ENCODE peak calls at places on chromosome 1, in eight cellular contexts. One of them, this sample, is unnamed.

GRCh38 chr1:247747616-247748015 is 325 bp downstream of the OR14A2 start:
- DNase-seq in coronary artery: no peak
- DNase-seq in ovary: no peak
- DNase-seq in transverse colon: no peak
- DNase-seq in neural crest cell: no peak
- DNase-seq in upper lobe of right lung: no peak
- DNase-seq in RWPE1: no peak
- DNase-seq in neural progenitor cell: no peak
- DNase-seq in this sample: no peak

GRCh38 chr1:30744060-30744756 is 13.4 kb downstream of the LAPTM5 start:
- DNase-seq in coronary artery: no peak
- DNase-seq in ovary: no peak
- DNase-seq in transverse colon: no peak
- DNase-seq in neural crest cell: no peak
- DNase-seq in upper lobe of right lung: no peak
- DNase-seq in RWPE1: no peak
- DNase-seq in neural progenitor cell: no peak
- DNase-seq in this sample: no peak

GRCh38 chr1:37458551-37458950 is 15.8 kb upstream of the ZC3H12A start:
- DNase-seq in coronary artery: no peak
- DNase-seq in ovary: no peak
- DNase-seq in transverse colon: no peak
- DNase-seq in neural crest cell: no peak
- DNase-seq in upper lobe of right lung: no peak
- DNase-seq in RWPE1: no peak
- DNase-seq in neural progenitor cell: no peak
- DNase-seq in this sample: no peak

GRCh38 chr1:8687053-8687452 is 130.4 kb downstream of the RERE start:
- DNase-seq in coronary artery: no peak
- DNase-seq in ovary: no peak
- DNase-seq in transverse colon: peak
- DNase-seq in neural crest cell: no peak
- DNase-seq in upper lobe of right lung: no peak
- DNase-seq in RWPE1: no peak
- DNase-seq in neural progenitor cell: no peak
- DNase-seq in this sample: no peak

GRCh38 chr1:106727171-106727570 is 329.3 kb upstream of the PRMT6 start:
- DNase-seq in coronary artery: no peak
- DNase-seq in ovary: no peak
- DNase-seq in transverse colon: no peak
- DNase-seq in neural crest cell: no peak
- DNase-seq in upper lobe of right lung: no peak
- DNase-seq in RWPE1: no peak
- DNase-seq in neural progenitor cell: no peak
- DNase-seq in this sample: no peak

GRCh38 chr1:187624812-187625542 is 796.2 kb downstream of the PLA2G4A start:
- DNase-seq in coronary artery: no peak
- DNase-seq in ovary: no peak
- DNase-seq in transverse colon: no peak
- DNase-seq in neural crest cell: no peak
- DNase-seq in upper lobe of right lung: no peak
- DNase-seq in RWPE1: no peak
- DNase-seq in neural progenitor cell: no peak
- DNase-seq in this sample: no peak

GRCh38 chr1:228163776-228164534 is 1.6 kb upstream of the IBA57 start:
- DNase-seq in coronary artery: no peak
- DNase-seq in ovary: peak
- DNase-seq in transverse colon: no peak
- DNase-seq in neural crest cell: no peak
- DNase-seq in upper lobe of right lung: no peak
- DNase-seq in RWPE1: no peak
- DNase-seq in neural progenitor cell: no peak
- DNase-seq in this sample: no peak

GRCh38 chr1:94599090-94599813 is 57.7 kb upstream of the F3 start:
- DNase-seq in coronary artery: no peak
- DNase-seq in ovary: peak
- DNase-seq in transverse colon: no peak
- DNase-seq in neural crest cell: no peak
- DNase-seq in upper lobe of right lung: peak
- DNase-seq in RWPE1: peak
- DNase-seq in neural progenitor cell: peak
- DNase-seq in this sample: peak

GRCh38 chr1:208004851-208005250 is 93.9 kb upstream of the CD34 start:
- DNase-seq in coronary artery: no peak
- DNase-seq in ovary: no peak
- DNase-seq in transverse colon: no peak
- DNase-seq in neural crest cell: no peak
- DNase-seq in upper lobe of right lung: no peak
- DNase-seq in RWPE1: no peak
- DNase-seq in neural progenitor cell: no peak
- DNase-seq in this sample: no peak

GRCh38 chr1:23393706-23394105 is 24.1 kb upstream of the ZNF436 start:
- DNase-seq in coronary artery: no peak
- DNase-seq in ovary: peak
- DNase-seq in transverse colon: peak
- DNase-seq in neural crest cell: no peak
- DNase-seq in upper lobe of right lung: no peak
- DNase-seq in RWPE1: no peak
- DNase-seq in neural progenitor cell: no peak
- DNase-seq in this sample: no peak

GRCh38 chr1:74162333-74162732 is 35.6 kb downstream of the LRRIQ3 start:
- DNase-seq in coronary artery: no peak
- DNase-seq in ovary: no peak
- DNase-seq in transverse colon: no peak
- DNase-seq in neural crest cell: no peak
- DNase-seq in upper lobe of right lung: no peak
- DNase-seq in RWPE1: no peak
- DNase-seq in neural progenitor cell: no peak
- DNase-seq in this sample: no peak

GRCh38 chr1:151069103-151069486 is 1.5 kb upstream of the GABPB2 start:
- DNase-seq in coronary artery: no peak
- DNase-seq in ovary: no peak
- DNase-seq in transverse colon: no peak
- DNase-seq in neural crest cell: no peak
- DNase-seq in upper lobe of right lung: no peak
- DNase-seq in RWPE1: no peak
- DNase-seq in neural progenitor cell: no peak
- DNase-seq in this sample: no peak

GRCh38 chr1:151067185-151067584 is 3.4 kb upstream of the GABPB2 start:
- DNase-seq in coronary artery: no peak
- DNase-seq in ovary: no peak
- DNase-seq in transverse colon: no peak
- DNase-seq in neural crest cell: no peak
- DNase-seq in upper lobe of right lung: no peak
- DNase-seq in RWPE1: no peak
- DNase-seq in neural progenitor cell: no peak
- DNase-seq in this sample: no peak

DNA sequence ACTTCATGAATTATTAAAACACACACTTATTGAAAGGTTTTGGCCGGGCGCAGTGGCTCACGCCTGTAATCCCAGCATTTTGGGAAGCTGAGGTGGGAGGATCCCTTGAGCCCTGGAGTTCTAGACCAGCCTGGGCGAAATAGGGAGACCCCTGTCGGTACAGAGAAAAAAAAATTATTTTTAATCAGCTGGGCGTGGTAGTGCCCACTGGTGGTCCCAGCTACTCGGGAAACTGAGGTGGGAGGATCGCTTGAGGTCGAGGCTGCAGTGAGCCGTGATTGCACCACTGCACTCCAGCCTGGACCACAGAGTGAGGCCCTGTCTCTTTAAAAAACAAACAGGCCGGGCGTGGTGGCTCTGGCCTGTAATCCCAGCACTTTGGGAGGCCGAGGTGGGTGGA is 1.7 kb downstream of the GABPB2 start:
- DNase-seq in coronary artery: no peak
- DNase-seq in ovary: no peak
- DNase-seq in transverse colon: no peak
- DNase-seq in neural crest cell: no peak
- DNase-seq in upper lobe of right lung: no peak
- DNase-seq in RWPE1: no peak
- DNase-seq in neural progenitor cell: no peak
- DNase-seq in this sample: no peak
- TF ChIP-seq CTCF in coronary artery: no peak
- TF ChIP-seq CTCF in ovary: no peak
- TF ChIP-seq CTCF in transverse colon: no peak
- TF ChIP-seq CTCF in neural crest cell: no peak
- TF ChIP-seq CTCF in upper lobe of right lung: peak
- TF ChIP-seq CTCF in RWPE1: no peak
- TF ChIP-seq CTCF in neural progenitor cell: no peak
- TF ChIP-seq CTCF in this sample: peak

GRCh38 chr1:53471000-53471399 is 11.8 kb downstream of the DMRTB1 start:
- DNase-seq in coronary artery: no peak
- DNase-seq in ovary: no peak
- DNase-seq in transverse colon: no peak
- DNase-seq in neural crest cell: no peak
- DNase-seq in upper lobe of right lung: no peak
- DNase-seq in RWPE1: no peak
- DNase-seq in neural progenitor cell: no peak
- DNase-seq in this sample: no peak

GRCh38 chr1:53468374-53468773 is 9.2 kb downstream of the DMRTB1 start:
- DNase-seq in coronary artery: peak
- DNase-seq in ovary: no peak
- DNase-seq in transverse colon: no peak
- DNase-seq in neural crest cell: no peak
- DNase-seq in upper lobe of right lung: peak
- DNase-seq in RWPE1: no peak
- DNase-seq in neural progenitor cell: no peak
- DNase-seq in this sample: no peak

GRCh38 chr1:53470584-53470983 is 11.4 kb downstream of the DMRTB1 start:
- DNase-seq in coronary artery: peak
- DNase-seq in ovary: no peak
- DNase-seq in transverse colon: no peak
- DNase-seq in neural crest cell: no peak
- DNase-seq in upper lobe of right lung: no peak
- DNase-seq in RWPE1: no peak
- DNase-seq in neural progenitor cell: peak
- DNase-seq in this sample: no peak

GRCh38 chr1:53469373-53469772 is 10.2 kb downstream of the DMRTB1 start:
- DNase-seq in coronary artery: peak
- DNase-seq in ovary: no peak
- DNase-seq in transverse colon: no peak
- DNase-seq in neural crest cell: no peak
- DNase-seq in upper lobe of right lung: no peak
- DNase-seq in RWPE1: no peak
- DNase-seq in neural progenitor cell: no peak
- DNase-seq in this sample: no peak

DNA sequence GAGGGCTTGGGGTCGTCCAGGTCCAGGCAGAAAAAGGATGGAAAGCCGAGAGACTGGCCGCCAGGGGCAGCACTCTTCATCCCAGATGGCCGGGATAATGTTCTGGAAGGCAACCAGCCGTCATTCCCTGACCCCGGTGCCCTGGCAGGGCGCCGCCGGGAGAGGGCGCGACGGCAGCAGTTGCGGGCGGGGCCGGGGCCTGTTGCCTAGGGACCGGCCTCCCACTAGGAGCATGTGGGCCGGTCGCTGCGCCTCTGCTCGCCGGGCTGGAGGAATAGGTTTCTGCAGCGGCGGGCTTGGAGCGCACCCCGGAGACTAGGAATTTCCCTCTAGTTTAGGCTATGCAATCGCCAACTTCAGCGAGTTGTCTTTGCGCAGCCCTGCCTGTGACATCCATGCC is 11.0 kb downstream of the DMRTB1 start:
- DNase-seq in coronary artery: peak
- DNase-seq in ovary: peak
- DNase-seq in transverse colon: peak
- DNase-seq in neural crest cell: peak
- DNase-seq in upper lobe of right lung: peak
- DNase-seq in RWPE1: peak
- DNase-seq in neural progenitor cell: peak
- DNase-seq in this sample: peak
- TF ChIP-seq CTCF in coronary artery: no peak
- TF ChIP-seq CTCF in ovary: no peak
- TF ChIP-seq CTCF in transverse colon: peak
- TF ChIP-seq CTCF in neural crest cell: peak
- TF ChIP-seq CTCF in upper lobe of right lung: peak
- TF ChIP-seq CTCF in RWPE1: peak
- TF ChIP-seq CTCF in neural progenitor cell: peak
- TF ChIP-seq CTCF in this sample: peak

DNA sequence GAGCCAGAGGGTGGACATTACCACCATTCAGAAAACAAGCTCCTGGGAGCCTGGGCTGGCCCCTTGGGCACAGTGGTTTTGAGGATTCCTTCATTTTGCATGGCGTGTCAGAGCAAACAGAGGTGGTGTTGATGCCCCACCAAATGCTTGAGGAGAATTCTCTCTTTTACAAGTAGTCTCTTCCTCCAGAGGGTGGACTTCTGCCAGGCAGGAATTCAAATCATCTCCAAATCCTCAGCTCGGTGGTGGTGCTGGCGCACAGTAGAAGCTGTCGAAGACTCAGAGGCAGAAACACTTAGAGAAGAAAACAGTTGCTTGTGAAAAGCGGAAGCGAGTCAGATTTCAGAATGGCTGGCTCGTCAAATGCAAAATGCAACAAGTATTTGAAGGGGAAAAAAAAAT is 3.4 kb upstream of the CHI3L1 start:
- DNase-seq in coronary artery: peak
- DNase-seq in ovary: no peak
- DNase-seq in transverse colon: no peak
- DNase-seq in neural crest cell: no peak
- DNase-seq in upper lobe of right lung: peak
- DNase-seq in RWPE1: no peak
- DNase-seq in neural progenitor cell: no peak
- DNase-seq in this sample: no peak
- TF ChIP-seq CTCF in coronary artery: no peak
- TF ChIP-seq CTCF in ovary: no peak
- TF ChIP-seq CTCF in transverse colon: no peak
- TF ChIP-seq CTCF in neural crest cell: no peak
- TF ChIP-seq CTCF in upper lobe of right lung: no peak
- TF ChIP-seq CTCF in RWPE1: no peak
- TF ChIP-seq CTCF in neural progenitor cell: no peak
- TF ChIP-seq CTCF in this sample: no peak

GRCh38 chr1:26145960-26146294 is 13.0 kb upstream of the FAM110D start:
- DNase-seq in coronary artery: no peak
- DNase-seq in ovary: no peak
- DNase-seq in transverse colon: no peak
- DNase-seq in neural crest cell: no peak
- DNase-seq in upper lobe of right lung: no peak
- DNase-seq in RWPE1: no peak
- DNase-seq in neural progenitor cell: no peak
- DNase-seq in this sample: no peak

GRCh38 chr1:26145041-26145959 is 13.6 kb upstream of the FAM110D start:
- DNase-seq in coronary artery: no peak
- DNase-seq in ovary: peak
- DNase-seq in transverse colon: peak
- DNase-seq in neural crest cell: peak
- DNase-seq in upper lobe of right lung: peak
- DNase-seq in RWPE1: peak
- DNase-seq in neural progenitor cell: peak
- DNase-seq in this sample: peak

GRCh38 chr1:26138974-26139558 is 19.8 kb upstream of the FAM110D start:
- DNase-seq in coronary artery: no peak
- DNase-seq in ovary: no peak
- DNase-seq in transverse colon: no peak
- DNase-seq in neural crest cell: no peak
- DNase-seq in upper lobe of right lung: no peak
- DNase-seq in RWPE1: no peak
- DNase-seq in neural progenitor cell: no peak
- DNase-seq in this sample: no peak

DNA sequence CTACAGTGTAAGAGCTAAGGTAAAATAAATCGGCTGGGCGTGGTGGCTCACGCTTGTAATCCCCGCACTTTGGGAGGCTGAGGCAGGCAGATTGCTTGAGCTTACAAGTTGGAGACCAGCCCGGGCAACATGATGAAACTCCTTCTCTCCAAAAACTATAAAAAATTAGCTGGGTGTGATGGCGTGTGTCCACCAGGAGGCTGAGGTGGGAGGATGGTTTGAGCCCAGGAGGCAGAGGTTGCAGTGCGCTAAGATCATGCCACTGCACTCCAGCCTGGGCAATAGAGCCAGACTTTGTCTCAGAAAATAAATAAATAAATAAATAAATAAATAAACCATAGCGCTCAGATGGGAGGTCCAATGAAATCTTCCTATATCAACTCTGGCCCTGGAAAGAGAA is 16.7 kb upstream of the FAM110D start:
- DNase-seq in coronary artery: no peak
- DNase-seq in ovary: no peak
- DNase-seq in transverse colon: no peak
- DNase-seq in neural crest cell: no peak
- DNase-seq in upper lobe of right lung: no peak
- DNase-seq in RWPE1: no peak
- DNase-seq in neural progenitor cell: no peak
- DNase-seq in this sample: peak
- TF ChIP-seq CTCF in coronary artery: no peak
- TF ChIP-seq CTCF in ovary: no peak
- TF ChIP-seq CTCF in transverse colon: no peak
- TF ChIP-seq CTCF in neural crest cell: no peak
- TF ChIP-seq CTCF in upper lobe of right lung: no peak
- TF ChIP-seq CTCF in RWPE1: no peak
- TF ChIP-seq CTCF in neural progenitor cell: no peak
- TF ChIP-seq CTCF in this sample: no peak